ENCODE peak calls at places on chromosomes 7 and 10, in six cellular contexts. K is AG08396; C is HTR-8/SVneo; U is posterior cingulate gyrus; O is CD8-positive, alpha-beta memory T cell; Y is lower lobe of right lung. G is an unnamed sample.

GRCh38 chr10:56181607-56182006 is 179.5 kb downstream of the ZWINT start:
- DNase-seq in C (no peak), Y (no peak), K (no peak), O (no peak), U (no peak), G (no peak)

GRCh38 chr7:142698429-142698828 is 50.8 kb upstream of the PRSS1 start:
- DNase-seq in C (no peak), K (no peak), U (no peak), Y (no peak), O (no peak), G (no peak)

GRCh38 chr10:110893559-110894179 is 21.9 kb downstream of the PDCD4 start:
- DNase-seq in U (no peak), C (no peak), K (peak), Y (no peak), O (peak), G (peak)

GRCh38 chr7:23254051-23254681 is 7.6 kb downstream of the GPNMB start:
- DNase-seq in O (no peak), Y (no peak), C (no peak), K (no peak), U (no peak), G (no peak)

GRCh38 chr10:117865945-117866344 is 180.8 kb downstream of the RAB11FIP2 start:
- DNase-seq in O (no peak), C (no peak), Y (no peak), U (no peak), K (no peak), G (no peak)

GRCh38 chr10:97889461-97890265 is 40.0 kb downstream of the GOLGA7B start:
- DNase-seq in C (peak), O (no peak), K (no peak), U (no peak), Y (peak), G (no peak)

GRCh38 chr7:28835800-28836199 is 122.3 kb downstream of the TRIL start:
- DNase-seq in U (no peak), K (peak), C (no peak), Y (no peak), O (no peak), G (no peak)

GRCh38 chr7:131945313-131945831 is 388.9 kb upstream of the PODXL start:
- DNase-seq in O (no peak), K (peak), C (peak), U (peak), Y (peak), G (peak)

GRCh38 chr7:50865450-50865849 is 82.8 kb upstream of the GRB10 start:
- DNase-seq in O (no peak), U (no peak), C (no peak), Y (no peak), K (no peak), G (no peak)

GRCh38 chr7:145795132-145795531 is 321.5 kb upstream of the CNTNAP2 start:
- DNase-seq in U (no peak), K (no peak), C (no peak), O (no peak), Y (no peak), G (no peak)

GRCh38 chr10:17387861-17388503 is 66.4 kb downstream of the ST8SIA6 start:
- DNase-seq in C (no peak), U (no peak), Y (no peak), K (no peak), O (no peak), G (no peak)

G was measured in amniotic stem cell.